ENCODE peak calls at places on chromosomes 11 and 22, in ten cellular contexts. J is CD8-positive, alpha-beta T cell; F is adrenal gland; E is esophagus squamous epithelium; X is cardiac muscle cell; W is endodermal cell; L is thyroid gland; H is right atrium auricular region; D is right lobe of liver; G is heart left ventricle. S is an unnamed sample.

GRCh38 chr11:12221136-12221535 is 110.7 kb downstream of the MICAL2 start:
- DNase-seq in J (no peak), F (no peak), E (no peak), X (no peak), W (no peak), L (no peak), H (no peak), D (no peak), G (no peak), S (no peak)

GRCh38 chr22:35783943-35784614 is 66.4 kb downstream of the APOL5 start:
- DNase-seq in J (no peak), F (no peak), E (no peak), X (no peak), W (no peak), L (peak; percentile 27), H (no peak), D (no peak), G (no peak), S (no peak)

GRCh38 chr22:31088233-31088986 is 7.3 kb downstream of the SMTN start:
- DNase-seq in J (no peak), F (no peak), E (no peak), X (no peak), W (no peak), L (no peak), H (no peak), D (peak; percentile 47), G (no peak), S (no peak)

GRCh38 chr11:62732830-62733229 is 4.5 kb downstream of the TTC9C start:
- DNase-seq in J (no peak), F (no peak), E (no peak), X (no peak), W (no peak), L (no peak), H (no peak), D (no peak), G (no peak), S (no peak)

GRCh38 chr11:96578379-96578778 is 188.6 kb downstream of the JRKL start:
- DNase-seq in J (no peak), F (no peak), E (no peak), X (no peak), W (no peak), L (no peak), H (no peak), D (no peak), G (no peak), S (no peak)

GRCh38 chr11:46565248-46565835 is 28.5 kb downstream of the AMBRA1 start:
- DNase-seq in J (no peak), F (no peak), E (no peak), X (no peak), W (no peak), L (no peak), H (no peak), D (no peak), G (no peak), S (no peak)

GRCh38 chr22:39292561-39293074 is 26.8 kb downstream of the RPL3 start:
- DNase-seq in J (no peak), F (peak; percentile 98), E (peak; percentile 35), X (peak; percentile 56), W (peak; percentile 95), L (peak; percentile 87), H (peak; percentile 96), D (peak; percentile 96), G (peak; percentile 94), S (peak; percentile 80)

GRCh38 chr11:78417175-78417887 is at the start of gene GAB2:
- DNase-seq in J (no peak), F (no peak), E (no peak), X (no peak), W (peak; percentile 86), L (peak; percentile 42), H (no peak), D (peak; percentile 59), G (no peak), S (peak; percentile 66)

GRCh38 chr22:32764330-32765116 is 37.0 kb upstream of the TIMP3 start:
- DNase-seq in J (no peak), F (no peak), E (no peak), X (peak; percentile 28), W (no peak), L (no peak), H (peak; percentile 78), D (no peak), G (peak; percentile 38), S (peak; percentile 22)

GRCh38 chr11:84408946-84409411 is 1122.8 kb upstream of the CCDC90B start:
- DNase-seq in J (no peak), F (no peak), E (no peak), X (no peak), W (no peak), L (no peak), H (no peak), D (no peak), G (no peak), S (no peak)

GRCh38 chr11:133940034-133940433 is 16.7 kb downstream of the IGSF9B start:
- DNase-seq in J (no peak), F (no peak), E (no peak), X (no peak), W (no peak), L (no peak), H (no peak), D (no peak), G (no peak), S (no peak)

GRCh38 chr11:23924226-23924625 is 572.6 kb upstream of the LUZP2 start:
- DNase-seq in J (no peak), F (no peak), E (no peak), X (peak; percentile 2), W (no peak), L (no peak), H (no peak), D (no peak), G (no peak), S (no peak)
- H3K27ac ChIP-seq in J (no peak overlapping the region), F (no peak overlapping the region), E (no peak overlapping the region), X (no peak overlapping the region), W (no peak overlapping the region), L (no peak overlapping the region), H (no peak overlapping the region), D (no peak overlapping the region), G (no peak overlapping the region), S (no peak overlapping the region)

DNA sequence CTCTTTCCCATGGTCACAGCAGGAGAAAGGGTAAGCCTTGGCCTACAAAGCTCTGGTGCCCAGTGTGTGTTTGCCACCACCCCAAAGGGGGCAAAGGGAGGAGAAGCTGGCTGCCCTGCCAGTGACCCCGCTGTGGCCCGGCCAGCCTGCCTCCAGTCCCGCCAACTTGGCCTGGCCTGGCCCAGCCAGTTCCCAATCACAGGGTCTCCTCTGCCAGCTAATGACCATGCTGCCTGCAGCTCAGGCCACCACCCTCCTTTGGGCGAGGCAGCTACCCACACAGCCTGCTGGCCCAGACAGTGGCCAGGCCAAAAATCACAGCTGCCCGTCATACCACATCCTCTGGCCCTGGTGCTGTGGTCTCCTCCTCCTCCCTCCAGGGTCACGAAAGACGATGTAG is 5.1 kb downstream of the GDPD5 start:
- DNase-seq in J (no peak), F (no peak), E (no peak), X (no peak), W (no peak), L (no peak), H (no peak), D (peak; percentile 90), G (no peak), S (no peak)
- H3K4me1 ChIP-seq in J (peaks cover 6% of the 10 kb centered on the region), F (peaks cover 13% of the 10 kb centered on the region), E (peaks cover 2% of the 10 kb centered on the region), X (no peaks in the 10 kb centered on the region), W (peaks cover 6% of the 10 kb centered on the region), L (peaks cover 6% of the 10 kb centered on the region), H (peaks cover 22% of the 10 kb centered on the region), D (no peaks in the 10 kb centered on the region), G (no peaks in the 10 kb centered on the region), S (peaks cover 7% of the 10 kb centered on the region)

DNA sequence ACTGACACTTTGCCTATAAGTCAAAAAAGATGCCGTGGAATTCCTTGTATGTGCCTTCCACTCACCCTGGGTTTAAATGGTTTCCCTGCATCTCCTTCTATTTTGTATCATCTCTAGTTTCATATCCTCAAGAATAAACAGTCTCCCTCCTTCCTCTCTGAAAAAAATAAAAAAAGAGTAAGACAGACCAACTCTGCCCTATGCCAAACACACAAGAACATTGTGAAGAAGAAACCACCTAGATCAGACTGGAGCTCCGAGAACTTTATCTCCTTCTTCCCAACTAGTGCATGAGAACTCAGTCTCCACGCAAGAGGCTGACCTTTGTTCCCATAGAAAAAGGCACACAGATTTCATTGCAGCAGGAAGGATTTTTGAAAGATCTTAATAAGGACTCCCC is 8.8 kb upstream of the PEX26 start:
- DNase-seq in J (no peak), F (no peak), E (no peak), X (no peak), W (no peak), L (no peak), H (no peak), D (no peak), G (no peak), S (no peak)
- H3K27ac ChIP-seq in J (no peak overlapping the region), F (no peak overlapping the region), E (peak overlapping the region; percentile 67), X (peak overlapping the region; percentile 82), W (no peak overlapping the region), L (no peak overlapping the region), H (peak overlapping the region; percentile 86), D (no peak overlapping the region), G (peak overlapping the region; percentile 85), S (peak overlapping the region; percentile 74)

GRCh38 chr11:45339754-45340519 is 53.8 kb upstream of the SYT13 start:
- DNase-seq in J (peak; percentile 81), F (peak; percentile 93), E (peak; percentile 64), X (peak; percentile 97), W (peak; percentile 99), L (peak; percentile 97), H (peak; percentile 96), D (peak; percentile 94), G (peak; percentile 91), S (peak; percentile 96)
- H3K4me1 ChIP-seq in J (peaks cover 8% of the 10 kb centered on the region), F (peaks cover 7% of the 10 kb centered on the region), E (peaks cover 8% of the 10 kb centered on the region), X (peaks cover 22% of the 10 kb centered on the region), W (no peaks in the 10 kb centered on the region), L (no peaks in the 10 kb centered on the region), H (peaks cover 12% of the 10 kb centered on the region), D (no peaks in the 10 kb centered on the region), G (no peaks in the 10 kb centered on the region), S (peaks cover 7% of the 10 kb centered on the region)

GRCh38 chr11:113876798-113877672 is 1.7 kb upstream of the USP28 start:
- DNase-seq in J (no peak), F (no peak), E (no peak), X (no peak), W (peak; percentile 30), L (no peak), H (no peak), D (no peak), G (no peak), S (no peak)

GRCh38 chr11:113876074-113876797 is 864 bp upstream of the USP28 start:
- DNase-seq in J (no peak), F (no peak), E (no peak), X (no peak), W (peak; percentile 49), L (no peak), H (no peak), D (no peak), G (no peak), S (peak; percentile 12)

GRCh38 chr11:113874920-113875413 is 405 bp downstream of the USP28 start:
- DNase-seq in J (peak; percentile 2), F (peak; percentile 41), E (no peak), X (peak; percentile 27), W (no peak), L (peak; percentile 42), H (no peak), D (no peak), G (no peak), S (no peak)

GRCh38 chr11:113875414-113876073 is at the start of gene USP28:
- DNase-seq in J (peak; percentile 45), F (peak; percentile 97), E (peak; percentile 51), X (peak; percentile 99), W (peak; percentile 98), L (peak; percentile 98), H (peak; percentile 98), D (peak; percentile 98), G (peak; percentile 98), S (peak; percentile 98)

GRCh38 chr11:113877673-113878060 is 2.3 kb upstream of the USP28 start:
- DNase-seq in J (no peak), F (no peak), E (no peak), X (no peak), W (peak; percentile 21), L (no peak), H (no peak), D (no peak), G (no peak), S (no peak)
- H3K27ac ChIP-seq in J (no peak overlapping the region), F (no peak overlapping the region), E (no peak overlapping the region), X (no peak overlapping the region), W (no peak overlapping the region), L (no peak overlapping the region), H (no peak overlapping the region), D (no peak overlapping the region), G (no peak overlapping the region), S (no peak overlapping the region)